ENCODE peak calls at places on chromosomes 2 and 18, in ten cellular contexts. K is right atrium auricular region; W is RWPE1; P is adrenal gland; O is IMR-90; H is body of pancreas; S is aorta; I is heart right ventricle; E is caudate nucleus; G is CD4-positive, alpha-beta T cell. F is an unnamed sample.
A peak's percentile ranks its signal among the peaks of the same experiment; 100 is the strongest.

GRCh38 chr2:171723724-171724683 is 36.7 kb downstream of the DYNC1I2 start:
- DNase-seq in K (no peak), E (no peak), W (no peak), O (peak; percentile 79), G (no peak), S (no peak), I (no peak), H (peak; percentile 14), P (no peak), F (no peak)

GRCh38 chr2:62175728-62176127 is 20.2 kb upstream of the B3GNT2 start:
- DNase-seq in S (no peak), H (no peak), G (no peak), P (no peak), I (peak; percentile 63), E (no peak), K (no peak), W (no peak), O (no peak), F (no peak)

GRCh38 chr2:215895330-215895729 is 118.0 kb downstream of the MREG start:
- DNase-seq in E (no peak), P (no peak), H (no peak), I (no peak), S (no peak), G (no peak), W (no peak), O (no peak), K (no peak), F (no peak)

GRCh38 chr18:78407456-78407823 is 572.2 kb upstream of the SALL3 start:
- DNase-seq in G (no peak), W (peak; percentile 2), S (no peak), P (no peak), K (no peak), E (no peak), H (no peak), O (no peak), I (no peak), F (no peak)

GRCh38 chr2:101820519-101820918 is 123.0 kb downstream of the MAP4K4 start:
- DNase-seq in S (no peak), G (no peak), P (no peak), E (no peak), K (no peak), O (peak; percentile 90), W (peak; percentile 78), H (no peak), I (no peak), F (no peak)

GRCh38 chr2:86042256-86043168 is 63.2 kb downstream of the POLR1A start:
- DNase-seq in S (peak; percentile 31), K (no peak), H (peak; percentile 3), W (no peak), I (no peak), G (no peak), P (no peak), E (no peak), O (no peak), F (no peak)

GRCh38 chr2:205086689-205087088 is 541.4 kb downstream of the PARD3B start:
- DNase-seq in K (no peak), P (no peak), I (no peak), O (peak; percentile 38), H (no peak), G (no peak), E (no peak), S (no peak), W (no peak), F (no peak)

GRCh38 chr2:144996225-144996795 is 476.4 kb upstream of the ZEB2 start:
- DNase-seq in O (peak; percentile 70), E (no peak), K (no peak), G (no peak), I (no peak), S (no peak), P (no peak), H (no peak), W (peak; percentile 19), F (no peak)

GRCh38 chr2:199862779-199863178 is 11.8 kb upstream of the FTCDNL1 start:
- DNase-seq in P (no peak), I (no peak), W (no peak), S (no peak), E (no peak), G (no peak), O (no peak), H (no peak), K (no peak), F (no peak)

DNA sequence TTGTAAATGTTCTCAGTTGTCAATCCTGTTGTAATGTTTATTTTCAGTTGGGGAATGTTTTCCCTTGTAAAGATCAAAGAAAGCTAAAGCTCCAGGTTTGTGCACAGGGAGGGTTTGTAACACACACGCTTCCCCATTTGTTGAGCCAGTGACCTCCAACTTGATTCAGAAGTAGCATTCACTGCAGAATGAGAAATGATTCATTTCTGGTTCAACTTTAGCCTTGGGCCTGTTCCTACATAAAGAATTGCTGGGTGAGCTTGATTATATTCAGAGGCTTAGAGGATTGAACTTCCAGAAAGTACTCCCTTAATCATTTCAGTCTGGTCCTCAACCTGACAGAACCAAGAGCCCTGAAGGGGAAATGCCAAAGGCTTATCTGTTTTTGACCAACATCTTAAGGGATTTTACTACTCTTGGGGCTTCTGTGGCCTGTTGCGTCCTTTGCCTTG is 70.6 kb upstream of the CAVIN2 start:
- DNase-seq in I (no peak), H (no peak), S (no peak), O (peak; percentile 31), E (no peak), G (no peak), P (no peak), K (no peak), W (no peak), F (no peak)
- H3K27ac ChIP-seq in I (no peak overlapping the region), H (no peak overlapping the region), S (no peak overlapping the region), O (no peak overlapping the region), E (no peak overlapping the region), G (no peak overlapping the region), P (no peak overlapping the region), K (no peak overlapping the region), W (no peak overlapping the region), F (no peak overlapping the region)

GRCh38 chr2:167484875-167485274 is 596.6 kb downstream of the XIRP2 start:
- DNase-seq in E (no peak), I (no peak), G (no peak), O (no peak), H (no peak), W (no peak), K (no peak), S (no peak), P (no peak), F (no peak)
- H3K27ac ChIP-seq in E (no peak overlapping the region), I (no peak overlapping the region), G (no peak overlapping the region), O (no peak overlapping the region), H (no peak overlapping the region), W (no peak overlapping the region), K (no peak overlapping the region), S (no peak overlapping the region), P (no peak overlapping the region), F (no peak overlapping the region)

GRCh38 chr2:63632382-63632781 is 43.6 kb downstream of the MDH1 start:
- DNase-seq in H (no peak), I (no peak), O (no peak), W (no peak), P (no peak), G (no peak), E (no peak), S (no peak), K (no peak), F (no peak)

GRCh38 chr2:63627866-63628265 is 39.1 kb downstream of the MDH1 start:
- DNase-seq in E (no peak), I (no peak), O (no peak), H (no peak), S (no peak), G (no peak), K (no peak), W (no peak), P (no peak), F (no peak)

GRCh38 chr2:63628543-63628942 is 39.8 kb downstream of the MDH1 start:
- DNase-seq in H (no peak), W (no peak), O (no peak), E (no peak), P (no peak), S (no peak), I (no peak), G (no peak), K (no peak), F (no peak)

GRCh38 chr2:63631501-63631900 is 42.7 kb downstream of the MDH1 start:
- DNase-seq in W (no peak), H (no peak), O (no peak), K (no peak), E (no peak), P (no peak), G (no peak), S (no peak), I (no peak), F (no peak)
- H3K27ac ChIP-seq in W (no peak overlapping the region), H (no peak overlapping the region), O (no peak overlapping the region), K (no peak overlapping the region), E (no peak overlapping the region), P (no peak overlapping the region), G (no peak overlapping the region), S (no peak overlapping the region), I (no peak overlapping the region), F (no peak overlapping the region)

GRCh38 chr18:57429607-57430165 is 5.5 kb upstream of the ONECUT2 start:
- DNase-seq in I (no peak), P (no peak), O (no peak), E (no peak), W (no peak), S (no peak), K (no peak), G (no peak), H (no peak), F (no peak)

GRCh38 chr18:57430983-57431382 is 4.2 kb upstream of the ONECUT2 start:
- DNase-seq in O (no peak), S (no peak), E (no peak), H (no peak), P (no peak), G (no peak), W (no peak), I (no peak), K (no peak), F (no peak)

GRCh38 chr18:57431512-57432080 is 3.6 kb upstream of the ONECUT2 start:
- DNase-seq in I (no peak), E (no peak), P (no peak), K (no peak), W (no peak), G (no peak), H (no peak), S (no peak), O (no peak), F (no peak)

GRCh38 chr18:57432118-57432517 is 3.1 kb upstream of the ONECUT2 start:
- DNase-seq in S (no peak), I (no peak), G (no peak), W (no peak), E (no peak), H (no peak), O (no peak), K (no peak), P (no peak), F (no peak)

DNA sequence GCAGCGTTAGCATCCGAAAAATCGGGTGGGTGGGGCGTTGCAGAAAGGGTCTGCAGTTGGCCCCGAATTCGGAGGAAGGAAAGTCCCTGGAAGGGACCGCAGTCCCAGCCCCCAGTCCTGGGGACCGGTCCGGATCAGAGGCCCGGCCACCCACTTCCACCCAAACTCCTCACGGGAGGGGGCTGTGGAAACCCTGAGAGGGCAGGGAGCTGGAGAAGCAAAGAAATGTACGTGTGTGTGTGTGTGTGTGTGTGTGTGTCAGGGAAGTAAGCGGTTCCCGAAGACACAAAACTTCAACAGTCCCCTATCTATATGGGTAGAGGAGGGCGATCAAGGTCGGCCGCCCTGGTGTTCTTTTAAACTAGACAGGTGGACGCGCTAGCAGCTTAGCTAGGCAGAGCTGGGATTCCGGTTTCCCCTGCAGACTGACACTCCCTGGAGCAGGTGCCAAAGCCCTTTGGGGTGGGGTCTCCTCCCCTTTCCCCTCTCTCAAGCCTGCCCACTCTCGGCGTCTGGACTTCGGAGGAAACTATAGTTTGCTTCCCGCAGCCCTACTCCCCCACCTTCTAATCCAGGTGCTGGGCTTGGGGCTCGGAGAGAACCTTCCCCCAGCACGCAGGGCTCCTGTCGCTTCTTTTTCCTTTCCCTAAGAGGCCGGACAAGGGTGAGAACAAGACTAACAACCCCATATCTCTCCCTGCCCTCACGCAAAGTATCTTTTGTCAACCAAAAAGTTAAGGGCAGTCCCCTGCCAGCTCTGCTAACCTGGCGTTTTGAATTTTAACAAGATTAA is 4.8 kb upstream of the ONECUT2 start:
- DNase-seq in G (no peak), K (no peak), O (no peak), H (no peak), I (no peak), P (no peak), S (no peak), W (no peak), E (no peak), F (no peak)
- H3K27ac ChIP-seq in G (no peak overlapping the region), K (no peak overlapping the region), O (no peak overlapping the region), H (no peak overlapping the region), I (no peak overlapping the region), P (no peak overlapping the region), S (no peak overlapping the region), W (no peak overlapping the region), E (no peak overlapping the region), F (no peak overlapping the region)

F was measured in substantia nigra.